ENCODE peak calls at places on chromosomes 6 and 20, in ten cellular contexts. C is naive thymus-derived CD8-positive, alpha-beta T cell; V is MV-4-11; S is GM13976; E is stimulated activated CD8-positive, alpha-beta memory T cell treated with anti-CD3 and anti-CD28 coated beads, Interleukin-12 subunit alpha, Interleukin-12 subunit beta, amount 100 ng/mL, for 4 hours; I is brain microvascular endothelial cell; T is PC-9; K is EL; L is foreskin keratinocyte; A is CD8-positive, alpha-beta T cell. R is an unnamed sample.

GRCh38 chr6:15977050-15977449 is 151.8 kb upstream of the MYLIP start:
- DNase-seq in K (no peak), L (no peak), A (no peak), V (no peak), I (no peak), S (no peak), C (no peak), E (no peak), T (no peak), R (no peak)

GRCh38 chr6:40328376-40328987 is 258.7 kb downstream of the LRFN2 start:
- DNase-seq in L (peak; percentile 48), I (no peak), C (peak; percentile 24), E (no peak), V (no peak), A (peak; percentile 40), K (no peak), T (no peak), S (no peak), R (peak; percentile 8)

GRCh38 chr6:49541936-49542335 is 8.5 kb upstream of the C6orf141 start:
- DNase-seq in A (no peak), S (no peak), L (peak; percentile 70), T (no peak), V (no peak), C (no peak), I (no peak), K (no peak), E (no peak), R (no peak)

GRCh38 chr6:137926207-137926731 is 59.2 kb downstream of the TNFAIP3 start:
- DNase-seq in L (peak; percentile 94), I (peak; percentile 17), A (no peak), S (no peak), K (peak; percentile 94), C (no peak), E (no peak), V (peak; percentile 27), T (peak; percentile 98), R (peak; percentile 40)

GRCh38 chr6:7628479-7628878 is 38.5 kb downstream of the SNRNP48 start:
- DNase-seq in C (no peak), T (no peak), V (no peak), I (no peak), E (no peak), S (no peak), L (no peak), A (no peak), K (peak; percentile 14), R (no peak)

GRCh38 chr20:62766071-62766450 is 30.2 kb upstream of the MRGBP start:
- DNase-seq in V (no peak), A (peak; percentile 10), T (no peak), C (no peak), S (no peak), L (no peak), E (no peak), I (no peak), K (no peak), R (no peak)

GRCh38 chr6:13697857-13698256 is 13.8 kb downstream of the RANBP9 start:
- DNase-seq in V (no peak), S (no peak), E (no peak), T (no peak), C (no peak), A (no peak), I (no peak), K (no peak), L (no peak), R (no peak)

GRCh38 chr6:43702522-43703440 is 15.2 kb upstream of the MRPS18A start:
- DNase-seq in V (no peak), I (peak; percentile 82), L (peak; percentile 94), S (no peak), E (no peak), A (peak; percentile 27), T (peak; percentile 93), C (no peak), K (peak; percentile 97), R (peak; percentile 52)

GRCh38 chr6:156842598-156843250 is 65.5 kb downstream of the ARID1B start:
- DNase-seq in T (no peak), L (no peak), A (no peak), K (no peak), E (no peak), I (no peak), C (no peak), S (no peak), V (peak; percentile 59), R (no peak)

GRCh38 chr20:33862709-33863403 is 51.7 kb downstream of the CHMP4B start:
- DNase-seq in T (no peak), A (peak; percentile 53), S (peak; percentile 89), C (peak; percentile 55), V (no peak), E (no peak), L (no peak), I (peak; percentile 65), K (peak; percentile 73), R (peak; percentile 81)

GRCh38 chr20:651713-652610 is 1.0 kb downstream of the SRXN1 start:
- DNase-seq in V (no peak), C (no peak), K (no peak), L (no peak), E (no peak), S (no peak), A (no peak), I (no peak), T (no peak), R (peak; percentile 23)

GRCh38 chr20:48683467-48684175 is 144.2 kb downstream of the PREX1 start:
- DNase-seq in K (no peak), C (no peak), T (no peak), E (no peak), L (no peak), V (no peak), S (no peak), I (no peak), A (no peak), R (no peak)

GRCh38 chr6:46116289-46116688 is 13.5 kb upstream of the ENPP4 start:
- DNase-seq in I (no peak), E (no peak), L (no peak), T (no peak), K (no peak), C (no peak), V (peak; percentile 41), A (no peak), S (no peak), R (no peak)

GRCh38 chr6:106097368-106098231 is 11.5 kb downstream of the PRDM1 start:
- DNase-seq in V (peak; percentile 84), T (no peak), L (peak; percentile 33), S (peak; percentile 45), K (peak; percentile 46), A (peak; percentile 66), I (no peak), E (no peak), C (peak; percentile 57), R (peak; percentile 90)

GRCh38 chr20:16955971-16956370 is 207.8 kb downstream of the OTOR start:
- DNase-seq in C (no peak), E (no peak), V (no peak), A (no peak), S (no peak), I (no peak), T (no peak), K (no peak), L (no peak), R (no peak)